ENCODE peak calls at places on chromosomes 5 and 9, in seven cellular contexts. T, N, I, K, X, E and U are unnamed samples.

GRCh38 chr9:126475933-126476555 is 137.7 kb upstream of the LMX1B start:
- DNase-seq in I (no peak), X (no peak), K (no peak), N (no peak), E (no peak), T (no peak), U (peak; percentile 68)

GRCh38 chr5:110346893-110347358 is 379.5 kb downstream of the TMEM232 start:
- DNase-seq in E (no peak), K (no peak), X (no peak), I (no peak), T (no peak), N (no peak), U (no peak)

GRCh38 chr5:61274561-61274960 is 57.5 kb upstream of the ZSWIM6 start:
- DNase-seq in I (no peak), K (no peak), T (no peak), N (no peak), X (no peak), E (no peak), U (no peak)

GRCh38 chr9:127388856-127389238 is 8.1 kb upstream of the SLC2A8 start:
- DNase-seq in X (no peak), N (no peak), I (no peak), E (no peak), K (no peak), T (no peak), U (no peak)

GRCh38 chr5:121976979-121977378 is 15.2 kb downstream of the SRFBP1 start:
- DNase-seq in N (no peak), E (no peak), K (no peak), I (no peak), T (no peak), X (no peak), U (peak; percentile 54)

GRCh38 chr5:3517331-3517730 is 78.3 kb upstream of the IRX1 start:
- DNase-seq in N (no peak), I (no peak), X (no peak), K (no peak), T (no peak), E (peak; percentile 28), U (no peak)

GRCh38 chr9:104093162-104093561 is 947 bp upstream of the SMC2 start:
- DNase-seq in T (peak; percentile 5), I (no peak), E (no peak), N (no peak), X (no peak), K (no peak), U (peak; percentile 23)

GRCh38 chr9:89642789-89643188 is 38.0 kb downstream of the GADD45G start:
- DNase-seq in E (no peak), K (no peak), N (no peak), X (no peak), I (no peak), T (no peak), U (no peak)

GRCh38 chr5:139848508-139849100 is 53.0 kb downstream of the PSD2 start:
- DNase-seq in E (no peak), I (no peak), K (peak; percentile 74), X (no peak), N (peak; percentile 3), T (no peak), U (no peak)

GRCh38 chr9:134661791-134662142 is 20.2 kb downstream of the COL5A1 start:
- DNase-seq in X (no peak), E (no peak), K (no peak), T (peak; percentile 62), N (no peak), I (no peak), U (no peak)

DNA sequence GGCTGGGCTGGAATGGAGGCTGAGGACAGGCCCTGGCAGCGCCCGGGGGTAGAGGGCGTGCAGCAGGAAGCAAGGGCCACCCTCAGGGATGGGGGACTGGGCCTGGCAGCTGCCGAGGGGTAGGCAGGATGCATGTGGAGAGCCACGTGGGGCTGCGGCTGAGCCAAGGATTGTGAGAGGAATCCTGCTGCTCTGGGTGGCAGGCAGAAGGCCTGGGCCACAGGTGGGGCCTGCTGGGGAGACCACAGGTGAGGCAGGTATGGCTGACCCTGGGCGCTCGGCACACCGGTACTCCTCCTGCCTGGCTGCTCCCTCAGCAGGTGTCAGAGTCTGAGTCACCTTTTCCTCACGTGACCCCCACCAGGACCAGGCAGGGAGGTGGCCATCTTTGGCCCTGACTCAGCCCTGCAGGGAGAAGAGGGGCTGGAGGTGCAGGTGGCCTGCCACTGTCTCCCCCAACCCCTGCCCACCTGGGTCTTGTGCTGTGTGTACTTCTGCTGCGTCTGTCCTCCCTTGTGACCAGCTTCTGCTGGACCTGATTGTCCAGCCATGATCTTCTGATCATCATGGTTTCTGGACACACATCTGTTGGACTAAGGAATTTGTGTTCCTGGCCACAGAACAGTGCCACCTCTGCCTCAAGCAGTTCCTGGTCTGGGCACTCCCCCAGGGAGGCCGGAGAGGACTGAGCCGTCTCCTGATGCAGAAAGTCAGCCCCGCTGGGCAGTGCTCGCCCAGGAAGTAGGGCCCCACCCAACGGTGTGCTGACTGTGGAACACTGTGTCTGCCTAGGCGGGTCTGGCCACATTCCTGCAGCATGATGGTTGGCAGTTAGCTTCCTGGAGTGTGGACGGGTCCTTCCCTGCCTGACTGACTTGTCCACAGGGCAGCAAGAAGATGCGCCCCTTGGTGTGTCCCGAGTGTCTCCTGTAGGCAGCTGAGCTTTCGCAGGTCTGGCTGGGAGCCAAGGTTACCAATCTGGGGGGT is 6.4 kb downstream of the ARRDC1 start:
- DNase-seq in T (peak; percentile 36), I (peak; percentile 90), K (no peak), X (peak; percentile 90), N (no peak), E (no peak), U (no peak)
- TF ChIP-seq MAX in T (peak; percentile 59), I (no peak), K (no peak), X (peak; percentile 35), N (no peak), E (no peak), U (no peak)

DNA sequence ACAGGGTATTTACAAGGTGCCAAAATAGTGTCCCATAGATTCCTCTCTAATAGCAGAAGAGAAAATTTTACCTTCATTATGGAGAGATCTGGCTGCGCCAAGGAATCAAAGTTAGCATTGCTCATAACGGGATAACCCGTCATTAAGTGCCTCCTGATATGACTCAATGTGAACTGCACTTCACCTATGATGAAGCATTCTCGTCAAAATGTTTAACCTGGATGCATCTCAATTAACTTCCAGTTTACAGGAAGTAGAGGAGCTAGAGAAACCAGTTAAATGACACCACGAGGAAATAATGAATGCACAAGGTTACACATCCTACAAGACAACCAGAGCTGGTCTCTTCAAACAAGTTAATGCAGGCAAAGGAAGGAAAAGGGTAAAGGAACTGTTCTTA is 17.2 kb downstream of the FBXW11 start:
- DNase-seq in N (no peak), I (no peak), X (no peak), K (no peak), T (no peak), E (no peak), U (no peak)
- TF ChIP-seq MAX in N (no peak), I (no peak), X (no peak), K (no peak), T (no peak), E (no peak), U (no peak)

GRCh38 chr9:109968702-109969450 is 188.9 kb downstream of the PALM2AKAP2 start:
- DNase-seq in I (no peak), E (peak; percentile 38), T (no peak), K (peak; percentile 52), X (no peak), N (peak; percentile 72), U (peak; percentile 28)
- TF ChIP-seq MAX in I (no peak), E (no peak), T (no peak), K (no peak), X (no peak), N (no peak), U (no peak)

DNA sequence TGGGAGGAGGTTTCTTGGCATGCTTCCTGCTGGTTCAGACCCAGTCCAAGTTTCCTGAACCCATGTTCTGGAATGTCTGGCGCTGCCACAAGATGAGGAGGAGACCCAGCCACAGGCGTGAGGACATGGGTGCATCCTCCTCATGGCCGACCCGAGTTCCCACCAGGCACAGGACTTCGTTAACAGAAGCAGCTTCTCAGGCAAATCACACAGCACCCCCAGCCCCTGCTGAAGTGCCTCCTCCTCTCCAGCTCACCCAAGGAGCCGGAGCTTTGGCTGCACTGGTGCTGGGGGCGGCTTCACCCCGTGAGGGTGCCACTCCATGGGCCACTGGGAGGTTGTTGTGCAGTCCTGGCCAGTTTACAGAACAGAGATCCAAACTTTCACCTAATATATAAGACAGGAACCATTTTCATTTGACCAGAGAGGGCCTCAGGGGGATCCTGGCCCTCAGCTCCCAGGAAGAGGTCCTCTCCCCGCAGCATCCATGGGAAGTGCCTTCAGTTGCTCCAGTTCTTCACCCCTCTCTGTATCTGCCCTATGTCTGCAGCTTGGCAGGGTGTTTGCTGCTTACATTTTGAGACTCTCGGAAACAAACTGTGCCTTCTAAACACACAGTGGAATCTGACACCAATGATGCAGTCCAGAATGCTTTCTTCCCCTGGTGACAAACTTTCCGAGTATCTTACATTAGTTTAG is 10.2 kb upstream of the NKD2 start:
- DNase-seq in T (no peak), K (no peak), I (no peak), E (peak; percentile 2), X (no peak), N (no peak), U (no peak)
- TF ChIP-seq MAX in T (no peak), K (no peak), I (no peak), E (no peak), X (no peak), N (no peak), U (no peak)

GRCh38 chr9:38393128-38393809 is 767 bp downstream of the ALDH1B1 start:
- DNase-seq in I (no peak), N (no peak), E (no peak), K (no peak), T (peak; percentile 49), X (peak; percentile 26), U (peak; percentile 4)
- TF ChIP-seq MAX in I (no peak), N (no peak), E (no peak), K (no peak), T (no peak), X (no peak), U (no peak)

DNA sequence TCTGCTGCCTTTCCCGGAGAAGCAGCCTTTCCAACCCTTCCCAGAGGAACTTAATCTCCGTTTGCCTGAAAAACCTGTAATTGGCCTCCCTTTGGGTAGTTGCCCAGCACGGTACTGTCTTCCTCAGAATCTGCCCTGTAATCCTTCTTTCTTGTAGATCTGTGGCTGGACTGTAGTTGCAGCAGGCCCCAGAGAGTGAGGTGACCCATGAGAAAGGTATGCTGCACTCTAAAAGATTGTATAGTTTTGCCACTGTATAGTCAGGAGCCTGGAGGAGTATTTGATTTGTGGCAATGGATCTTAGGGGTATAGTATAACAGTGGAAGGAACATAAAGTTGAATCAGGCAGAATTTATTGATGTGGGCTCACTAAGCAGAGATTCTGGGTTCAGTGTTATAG is 11.8 kb downstream of the SPIN1 start:
- DNase-seq in E (no peak), T (no peak), I (no peak), N (no peak), X (no peak), K (peak; percentile 30), U (no peak)
- TF ChIP-seq MAX in E (no peak), T (no peak), I (no peak), N (no peak), X (no peak), K (no peak), U (no peak)